ENCODE peak calls at places on chromosomes 12 and 14, in four cellular contexts. One of them, this sample, is unnamed.

GRCh38 chr12:42484996-42485395 is 104.5 kb downstream of the PRICKLE1 start:
- DNase-seq in activated naive CD4-positive, alpha-beta T cell treated with anti-CD3 and anti-CD28 coated beads, Interleukin-2, amount 50 U/mL, for 72 hours: no peak
- DNase-seq in EH: no peak
- DNase-seq in osteoblast: no peak
- DNase-seq in this sample: no peak

GRCh38 chr12:74537126-74537706 is 419 bp upstream of the ATXN7L3B start:
- DNase-seq in activated naive CD4-positive, alpha-beta T cell treated with anti-CD3 and anti-CD28 coated beads, Interleukin-2, amount 50 U/mL, for 72 hours: no peak
- DNase-seq in EH: peak; percentile 70
- DNase-seq in osteoblast: peak; percentile 83
- DNase-seq in this sample: peak; percentile 30

GRCh38 chr12:72390146-72390545 is 118.0 kb downstream of the TRHDE start:
- DNase-seq in activated naive CD4-positive, alpha-beta T cell treated with anti-CD3 and anti-CD28 coated beads, Interleukin-2, amount 50 U/mL, for 72 hours: no peak
- DNase-seq in EH: peak; percentile 9
- DNase-seq in osteoblast: no peak
- DNase-seq in this sample: no peak

GRCh38 chr14:73666583-73666982 is 21.8 kb downstream of the DNAL1 start:
- DNase-seq in activated naive CD4-positive, alpha-beta T cell treated with anti-CD3 and anti-CD28 coated beads, Interleukin-2, amount 50 U/mL, for 72 hours: no peak
- DNase-seq in EH: no peak
- DNase-seq in osteoblast: no peak
- DNase-seq in this sample: no peak

GRCh38 chr12:47652491-47653234 is 53.2 kb downstream of the RPAP3 start:
- DNase-seq in activated naive CD4-positive, alpha-beta T cell treated with anti-CD3 and anti-CD28 coated beads, Interleukin-2, amount 50 U/mL, for 72 hours: no peak
- DNase-seq in EH: peak; percentile 11
- DNase-seq in osteoblast: no peak
- DNase-seq in this sample: peak; percentile 64

GRCh38 chr12:51246254-51246853 is 7.7 kb downstream of the DAZAP2 start:
- DNase-seq in activated naive CD4-positive, alpha-beta T cell treated with anti-CD3 and anti-CD28 coated beads, Interleukin-2, amount 50 U/mL, for 72 hours: no peak
- DNase-seq in EH: peak; percentile 75
- DNase-seq in osteoblast: peak; percentile 88
- DNase-seq in this sample: no peak

GRCh38 chr14:103734081-103734888 is 18.7 kb downstream of the ZFYVE21 start:
- DNase-seq in activated naive CD4-positive, alpha-beta T cell treated with anti-CD3 and anti-CD28 coated beads, Interleukin-2, amount 50 U/mL, for 72 hours: no peak
- DNase-seq in EH: no peak
- DNase-seq in osteoblast: peak; percentile 79
- DNase-seq in this sample: no peak

GRCh38 chr12:24561882-24562760 is 386.8 kb downstream of the BCAT1 start:
- DNase-seq in activated naive CD4-positive, alpha-beta T cell treated with anti-CD3 and anti-CD28 coated beads, Interleukin-2, amount 50 U/mL, for 72 hours: no peak
- DNase-seq in EH: peak; percentile 37
- DNase-seq in osteoblast: peak; percentile 94
- DNase-seq in this sample: peak; percentile 74

GRCh38 chr14:98984719-98985041 is 287.3 kb downstream of the BCL11B start:
- DNase-seq in activated naive CD4-positive, alpha-beta T cell treated with anti-CD3 and anti-CD28 coated beads, Interleukin-2, amount 50 U/mL, for 72 hours: peak; percentile 81
- DNase-seq in EH: no peak
- DNase-seq in osteoblast: no peak
- DNase-seq in this sample: no peak

GRCh38 chr12:113088971-113089756 is 32.6 kb downstream of the DTX1 start:
- DNase-seq in activated naive CD4-positive, alpha-beta T cell treated with anti-CD3 and anti-CD28 coated beads, Interleukin-2, amount 50 U/mL, for 72 hours: no peak
- DNase-seq in EH: no peak
- DNase-seq in osteoblast: no peak
- DNase-seq in this sample: no peak

GRCh38 chr14:101449114-101449513 is 112.2 kb upstream of the DIO3 start:
- DNase-seq in activated naive CD4-positive, alpha-beta T cell treated with anti-CD3 and anti-CD28 coated beads, Interleukin-2, amount 50 U/mL, for 72 hours: no peak
- DNase-seq in EH: no peak
- DNase-seq in osteoblast: no peak
- DNase-seq in this sample: no peak

GRCh38 chr14:96100171-96101064 is 61.3 kb downstream of the C14orf132 start:
- DNase-seq in activated naive CD4-positive, alpha-beta T cell treated with anti-CD3 and anti-CD28 coated beads, Interleukin-2, amount 50 U/mL, for 72 hours: no peak
- DNase-seq in EH: peak; percentile 84
- DNase-seq in osteoblast: peak; percentile 92
- DNase-seq in this sample: peak; percentile 90

GRCh38 chr12:19553177-19553576 is 113.9 kb downstream of the AEBP2 start:
- DNase-seq in activated naive CD4-positive, alpha-beta T cell treated with anti-CD3 and anti-CD28 coated beads, Interleukin-2, amount 50 U/mL, for 72 hours: no peak
- DNase-seq in EH: peak; percentile 69
- DNase-seq in osteoblast: no peak
- DNase-seq in this sample: no peak

GRCh38 chr12:29741342-29742241 is 42.1 kb downstream of the TMTC1 start:
- DNase-seq in activated naive CD4-positive, alpha-beta T cell treated with anti-CD3 and anti-CD28 coated beads, Interleukin-2, amount 50 U/mL, for 72 hours: no peak
- DNase-seq in EH: peak; percentile 2
- DNase-seq in osteoblast: peak; percentile 57
- DNase-seq in this sample: no peak

GRCh38 chr14:20262642-20263128 is 23.6 kb downstream of the OR11H4 start:
- DNase-seq in activated naive CD4-positive, alpha-beta T cell treated with anti-CD3 and anti-CD28 coated beads, Interleukin-2, amount 50 U/mL, for 72 hours: no peak
- DNase-seq in EH: peak; percentile 85
- DNase-seq in osteoblast: peak; percentile 77
- DNase-seq in this sample: no peak

GRCh38 chr12:46965137-46965536 is 114.3 kb upstream of the PCED1B start:
- DNase-seq in activated naive CD4-positive, alpha-beta T cell treated with anti-CD3 and anti-CD28 coated beads, Interleukin-2, amount 50 U/mL, for 72 hours: no peak
- DNase-seq in EH: no peak
- DNase-seq in osteoblast: no peak
- DNase-seq in this sample: no peak

GRCh38 chr14:37246427-37246829 is 48.7 kb downstream of the MIPOL1 start:
- DNase-seq in activated naive CD4-positive, alpha-beta T cell treated with anti-CD3 and anti-CD28 coated beads, Interleukin-2, amount 50 U/mL, for 72 hours: no peak
- DNase-seq in EH: peak; percentile 57
- DNase-seq in osteoblast: no peak
- DNase-seq in this sample: no peak

GRCh38 chr14:66662374-66662773 is 154.4 kb downstream of the GPHN start:
- DNase-seq in activated naive CD4-positive, alpha-beta T cell treated with anti-CD3 and anti-CD28 coated beads, Interleukin-2, amount 50 U/mL, for 72 hours: no peak
- DNase-seq in EH: peak; percentile 34
- DNase-seq in osteoblast: no peak
- DNase-seq in this sample: peak; percentile 36

GRCh38 chr12:23197266-23197665 is 572.3 kb downstream of the ETNK1 start:
- DNase-seq in activated naive CD4-positive, alpha-beta T cell treated with anti-CD3 and anti-CD28 coated beads, Interleukin-2, amount 50 U/mL, for 72 hours: no peak
- DNase-seq in EH: peak; percentile 32
- DNase-seq in osteoblast: no peak
- DNase-seq in this sample: no peak

GRCh38 chr14:98175881-98176280 is 1096.1 kb downstream of the BCL11B start:
- DNase-seq in activated naive CD4-positive, alpha-beta T cell treated with anti-CD3 and anti-CD28 coated beads, Interleukin-2, amount 50 U/mL, for 72 hours: no peak
- DNase-seq in EH: no peak
- DNase-seq in osteoblast: no peak
- DNase-seq in this sample: no peak

GRCh38 chr12:81572411-81572810 is 186.7 kb downstream of the PPFIA2 start:
- DNase-seq in activated naive CD4-positive, alpha-beta T cell treated with anti-CD3 and anti-CD28 coated beads, Interleukin-2, amount 50 U/mL, for 72 hours: no peak
- DNase-seq in EH: no peak
- DNase-seq in osteoblast: no peak
- DNase-seq in this sample: no peak

GRCh38 chr14:99408286-99408970 is 72.2 kb downstream of the SETD3 start:
- DNase-seq in activated naive CD4-positive, alpha-beta T cell treated with anti-CD3 and anti-CD28 coated beads, Interleukin-2, amount 50 U/mL, for 72 hours: no peak
- DNase-seq in EH: no peak
- DNase-seq in osteoblast: no peak
- DNase-seq in this sample: no peak

GRCh38 chr14:73254247-73255004 is 17.1 kb downstream of the PAPLN start:
- DNase-seq in activated naive CD4-positive, alpha-beta T cell treated with anti-CD3 and anti-CD28 coated beads, Interleukin-2, amount 50 U/mL, for 72 hours: no peak
- DNase-seq in EH: no peak
- DNase-seq in osteoblast: peak; percentile 65
- DNase-seq in this sample: no peak

GRCh38 chr12:66066071-66066928 is 64.2 kb downstream of the LLPH start:
- DNase-seq in activated naive CD4-positive, alpha-beta T cell treated with anti-CD3 and anti-CD28 coated beads, Interleukin-2, amount 50 U/mL, for 72 hours: no peak
- DNase-seq in EH: peak; percentile 75
- DNase-seq in osteoblast: peak; percentile 80
- DNase-seq in this sample: no peak

GRCh38 chr12:62758216-62758615 is 176.7 kb downstream of the PPM1H start:
- DNase-seq in activated naive CD4-positive, alpha-beta T cell treated with anti-CD3 and anti-CD28 coated beads, Interleukin-2, amount 50 U/mL, for 72 hours: no peak
- DNase-seq in EH: peak; percentile 92
- DNase-seq in osteoblast: peak; percentile 87
- DNase-seq in this sample: no peak

GRCh38 chr12:61504396-61505115 is 755.6 kb upstream of the USP15 start:
- DNase-seq in activated naive CD4-positive, alpha-beta T cell treated with anti-CD3 and anti-CD28 coated beads, Interleukin-2, amount 50 U/mL, for 72 hours: no peak
- DNase-seq in EH: no peak
- DNase-seq in osteoblast: no peak
- DNase-seq in this sample: no peak

GRCh38 chr14:81516941-81517797 is 16.5 kb downstream of the SEL1L start:
- DNase-seq in activated naive CD4-positive, alpha-beta T cell treated with anti-CD3 and anti-CD28 coated beads, Interleukin-2, amount 50 U/mL, for 72 hours: no peak
- DNase-seq in EH: peak; percentile 68
- DNase-seq in osteoblast: peak; percentile 34
- DNase-seq in this sample: peak; percentile 66

GRCh38 chr12:1630827-1631591 is 2.0 kb downstream of the WNT5B start:
- DNase-seq in activated naive CD4-positive, alpha-beta T cell treated with anti-CD3 and anti-CD28 coated beads, Interleukin-2, amount 50 U/mL, for 72 hours: no peak
- DNase-seq in EH: peak; percentile 67
- DNase-seq in osteoblast: peak; percentile 90
- DNase-seq in this sample: peak; percentile 33

GRCh38 chr12:78767264-78767981 is 97.2 kb upstream of the SYT1 start:
- DNase-seq in activated naive CD4-positive, alpha-beta T cell treated with anti-CD3 and anti-CD28 coated beads, Interleukin-2, amount 50 U/mL, for 72 hours: no peak
- DNase-seq in EH: no peak
- DNase-seq in osteoblast: no peak
- DNase-seq in this sample: no peak

GRCh38 chr12:131444220-131445164 is 266.4 kb upstream of the SFSWAP start:
- DNase-seq in activated naive CD4-positive, alpha-beta T cell treated with anti-CD3 and anti-CD28 coated beads, Interleukin-2, amount 50 U/mL, for 72 hours: no peak
- DNase-seq in EH: no peak
- DNase-seq in osteoblast: no peak
- DNase-seq in this sample: no peak

GRCh38 chr12:49930515-49931288 is 19.8 kb upstream of the AQP2 start:
- DNase-seq in activated naive CD4-positive, alpha-beta T cell treated with anti-CD3 and anti-CD28 coated beads, Interleukin-2, amount 50 U/mL, for 72 hours: no peak
- DNase-seq in EH: peak; percentile 70
- DNase-seq in osteoblast: peak; percentile 81
- DNase-seq in this sample: no peak

GRCh38 chr12:67025543-67026114 is 243.5 kb upstream of the CAND1 start:
- DNase-seq in activated naive CD4-positive, alpha-beta T cell treated with anti-CD3 and anti-CD28 coated beads, Interleukin-2, amount 50 U/mL, for 72 hours: no peak
- DNase-seq in EH: peak; percentile 31
- DNase-seq in osteoblast: no peak
- DNase-seq in this sample: peak; percentile 70

GRCh38 chr12:120940799-120941198 is 36.6 kb upstream of the SPPL3 start:
- DNase-seq in activated naive CD4-positive, alpha-beta T cell treated with anti-CD3 and anti-CD28 coated beads, Interleukin-2, amount 50 U/mL, for 72 hours: no peak
- DNase-seq in EH: peak; percentile 73
- DNase-seq in osteoblast: no peak
- DNase-seq in this sample: no peak

GRCh38 chr12:29782285-29782820 is 1.4 kb downstream of the TMTC1 start:
- DNase-seq in activated naive CD4-positive, alpha-beta T cell treated with anti-CD3 and anti-CD28 coated beads, Interleukin-2, amount 50 U/mL, for 72 hours: no peak
- DNase-seq in EH: peak; percentile 4
- DNase-seq in osteoblast: peak; percentile 88
- DNase-seq in this sample: no peak

GRCh38 chr12:124721501-124722154 is 142.0 kb downstream of the SCARB1 start:
- DNase-seq in activated naive CD4-positive, alpha-beta T cell treated with anti-CD3 and anti-CD28 coated beads, Interleukin-2, amount 50 U/mL, for 72 hours: no peak
- DNase-seq in EH: no peak
- DNase-seq in osteoblast: peak; percentile 11
- DNase-seq in this sample: no peak

GRCh38 chr12:131896080-131896810 is 1.8 kb downstream of the ULK1 start:
- DNase-seq in activated naive CD4-positive, alpha-beta T cell treated with anti-CD3 and anti-CD28 coated beads, Interleukin-2, amount 50 U/mL, for 72 hours: peak; percentile 78
- DNase-seq in EH: peak; percentile 95
- DNase-seq in osteoblast: peak; percentile 100
- DNase-seq in this sample: peak; percentile 91

GRCh38 chr14:91264151-91265150 is 19.9 kb upstream of the GPR68 start:
- DNase-seq in activated naive CD4-positive, alpha-beta T cell treated with anti-CD3 and anti-CD28 coated beads, Interleukin-2, amount 50 U/mL, for 72 hours: no peak
- DNase-seq in EH: no peak
- DNase-seq in osteoblast: peak; percentile 78
- DNase-seq in this sample: no peak

GRCh38 chr12:115209230-115209629 is 525.3 kb upstream of the TBX3 start:
- DNase-seq in activated naive CD4-positive, alpha-beta T cell treated with anti-CD3 and anti-CD28 coated beads, Interleukin-2, amount 50 U/mL, for 72 hours: no peak
- DNase-seq in EH: no peak
- DNase-seq in osteoblast: no peak
- DNase-seq in this sample: no peak

GRCh38 chr12:32302218-32302826 is 97.0 kb upstream of the FGD4 start:
- DNase-seq in activated naive CD4-positive, alpha-beta T cell treated with anti-CD3 and anti-CD28 coated beads, Interleukin-2, amount 50 U/mL, for 72 hours: no peak
- DNase-seq in EH: peak; percentile 37
- DNase-seq in osteoblast: peak; percentile 31
- DNase-seq in this sample: no peak

This sample was measured in Caco-2.